ENCODE peak calls at places on chromosome 19, in ten cellular contexts. One of them, this sample, is unnamed.

GRCh38 chr19:45091031-45091918 is 1.7 kb upstream of the PPP1R37 start:
- DNase-seq in HCT116: peak; percentile 99
- DNase-seq in body of pancreas: peak; percentile 99
- DNase-seq in ovary: peak; percentile 99
- DNase-seq in left ventricle myocardium inferior: peak; percentile 98
- DNase-seq in thoracic aorta: peak; percentile 94
- DNase-seq in CD8-positive, alpha-beta T cell: peak; percentile 96
- DNase-seq in CD8-positive, alpha-beta memory T cell: peak; percentile 94
- DNase-seq in GM23248: peak; percentile 99
- DNase-seq in Karpas-422: peak; percentile 100
- DNase-seq in this sample: peak; percentile 89

GRCh38 chr19:28154077-28154476 is 1058.9 kb downstream of the UQCRFS1 start:
- DNase-seq in HCT116: no peak
- DNase-seq in body of pancreas: no peak
- DNase-seq in ovary: no peak
- DNase-seq in left ventricle myocardium inferior: no peak
- DNase-seq in thoracic aorta: no peak
- DNase-seq in CD8-positive, alpha-beta T cell: no peak
- DNase-seq in CD8-positive, alpha-beta memory T cell: no peak
- DNase-seq in GM23248: no peak
- DNase-seq in Karpas-422: no peak
- DNase-seq in this sample: no peak

GRCh38 chr19:16946951-16947940 is 58.4 kb downstream of the F2RL3 start:
- DNase-seq in HCT116: no peak
- DNase-seq in body of pancreas: no peak
- DNase-seq in ovary: no peak
- DNase-seq in left ventricle myocardium inferior: no peak
- DNase-seq in thoracic aorta: no peak
- DNase-seq in CD8-positive, alpha-beta T cell: no peak
- DNase-seq in CD8-positive, alpha-beta memory T cell: no peak
- DNase-seq in GM23248: no peak
- DNase-seq in Karpas-422: no peak
- DNase-seq in this sample: no peak

GRCh38 chr19:55598719-55599467 is 424 bp downstream of the FIZ1 start:
- DNase-seq in HCT116: peak; percentile 98
- DNase-seq in body of pancreas: peak; percentile 92
- DNase-seq in ovary: peak; percentile 96
- DNase-seq in left ventricle myocardium inferior: peak; percentile 90
- DNase-seq in thoracic aorta: peak; percentile 85
- DNase-seq in CD8-positive, alpha-beta T cell: peak; percentile 88
- DNase-seq in CD8-positive, alpha-beta memory T cell: peak; percentile 94
- DNase-seq in GM23248: peak; percentile 95
- DNase-seq in Karpas-422: peak; percentile 99
- DNase-seq in this sample: peak; percentile 94

GRCh38 chr19:662962-663681 is at the start of gene RNF126:
- DNase-seq in HCT116: peak; percentile 81
- DNase-seq in body of pancreas: peak; percentile 95
- DNase-seq in ovary: peak; percentile 97
- DNase-seq in left ventricle myocardium inferior: peak; percentile 96
- DNase-seq in thoracic aorta: peak; percentile 69
- DNase-seq in CD8-positive, alpha-beta T cell: peak; percentile 95
- DNase-seq in CD8-positive, alpha-beta memory T cell: peak; percentile 87
- DNase-seq in GM23248: peak; percentile 97
- DNase-seq in Karpas-422: peak; percentile 97
- DNase-seq in this sample: peak; percentile 87

GRCh38 chr19:2494447-2495129 is 18.7 kb downstream of the GADD45B start:
- DNase-seq in HCT116: no peak
- DNase-seq in body of pancreas: peak; percentile 80
- DNase-seq in ovary: peak; percentile 82
- DNase-seq in left ventricle myocardium inferior: peak; percentile 83
- DNase-seq in thoracic aorta: peak; percentile 68
- DNase-seq in CD8-positive, alpha-beta T cell: peak; percentile 40
- DNase-seq in CD8-positive, alpha-beta memory T cell: peak; percentile 51
- DNase-seq in GM23248: peak; percentile 97
- DNase-seq in Karpas-422: peak; percentile 65
- DNase-seq in this sample: peak; percentile 55

GRCh38 chr19:55600336-55601028 is 394 bp downstream of the ZNF524 start:
- DNase-seq in HCT116: no peak
- DNase-seq in body of pancreas: no peak
- DNase-seq in ovary: peak; percentile 89
- DNase-seq in left ventricle myocardium inferior: peak; percentile 76
- DNase-seq in thoracic aorta: no peak
- DNase-seq in CD8-positive, alpha-beta T cell: peak; percentile 64
- DNase-seq in CD8-positive, alpha-beta memory T cell: no peak
- DNase-seq in GM23248: peak; percentile 65
- DNase-seq in Karpas-422: peak; percentile 96
- DNase-seq in this sample: no peak

GRCh38 chr19:45342911-45343310 is 2.4 kb downstream of the KLC3 start:
- DNase-seq in HCT116: no peak
- DNase-seq in body of pancreas: no peak
- DNase-seq in ovary: no peak
- DNase-seq in left ventricle myocardium inferior: no peak
- DNase-seq in thoracic aorta: no peak
- DNase-seq in CD8-positive, alpha-beta T cell: no peak
- DNase-seq in CD8-positive, alpha-beta memory T cell: no peak
- DNase-seq in GM23248: no peak
- DNase-seq in Karpas-422: no peak
- DNase-seq in this sample: no peak

GRCh38 chr19:53908933-53909415 is at the start of gene CACNG7:
- DNase-seq in HCT116: no peak
- DNase-seq in body of pancreas: no peak
- DNase-seq in ovary: no peak
- DNase-seq in left ventricle myocardium inferior: no peak
- DNase-seq in thoracic aorta: no peak
- DNase-seq in CD8-positive, alpha-beta T cell: no peak
- DNase-seq in CD8-positive, alpha-beta memory T cell: no peak
- DNase-seq in GM23248: no peak
- DNase-seq in Karpas-422: peak; percentile 12
- DNase-seq in this sample: no peak

GRCh38 chr19:35213678-35214632 is 14.6 kb downstream of the FAM187B start:
- DNase-seq in HCT116: peak; percentile 87
- DNase-seq in body of pancreas: peak; percentile 56
- DNase-seq in ovary: no peak
- DNase-seq in left ventricle myocardium inferior: peak; percentile 35
- DNase-seq in thoracic aorta: peak; percentile 31
- DNase-seq in CD8-positive, alpha-beta T cell: peak; percentile 70
- DNase-seq in CD8-positive, alpha-beta memory T cell: peak; percentile 92
- DNase-seq in GM23248: peak; percentile 69
- DNase-seq in Karpas-422: peak; percentile 86
- DNase-seq in this sample: peak; percentile 75

GRCh38 chr19:49686503-49687088 is 2.8 kb upstream of the ADM5 start:
- DNase-seq in HCT116: no peak
- DNase-seq in body of pancreas: no peak
- DNase-seq in ovary: no peak
- DNase-seq in left ventricle myocardium inferior: no peak
- DNase-seq in thoracic aorta: no peak
- DNase-seq in CD8-positive, alpha-beta T cell: no peak
- DNase-seq in CD8-positive, alpha-beta memory T cell: no peak
- DNase-seq in GM23248: no peak
- DNase-seq in Karpas-422: no peak
- DNase-seq in this sample: no peak

DNA sequence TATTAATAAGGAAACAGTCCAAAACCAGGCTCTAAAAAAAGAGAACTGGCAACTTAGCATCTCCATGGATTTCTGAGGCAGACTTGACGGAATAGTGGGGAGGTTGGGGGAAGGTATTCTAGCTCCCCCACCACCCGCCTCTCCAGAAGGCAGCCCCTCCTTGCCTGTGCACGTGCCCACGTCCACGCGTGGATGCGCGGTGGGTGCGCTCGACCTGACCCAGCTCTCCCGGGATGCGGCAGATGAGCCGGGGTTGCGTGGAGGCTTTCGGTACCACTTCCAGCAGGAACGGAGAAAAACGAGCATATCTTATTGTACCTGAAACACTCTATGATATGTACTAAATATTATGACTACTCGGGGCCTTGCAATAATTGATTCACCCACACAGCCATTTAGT is 117.7 kb downstream of the URI1 start:
- DNase-seq in HCT116: no peak
- DNase-seq in body of pancreas: no peak
- DNase-seq in ovary: no peak
- DNase-seq in left ventricle myocardium inferior: no peak
- DNase-seq in thoracic aorta: no peak
- DNase-seq in CD8-positive, alpha-beta T cell: no peak
- DNase-seq in CD8-positive, alpha-beta memory T cell: no peak
- DNase-seq in GM23248: no peak
- DNase-seq in Karpas-422: no peak
- DNase-seq in this sample: no peak
- H3K4me3 ChIP-seq in HCT116: no peak overlapping the region
- H3K4me3 ChIP-seq in body of pancreas: no peak overlapping the region
- H3K4me3 ChIP-seq in ovary: no peak overlapping the region
- H3K4me3 ChIP-seq in left ventricle myocardium inferior: no peak overlapping the region
- H3K4me3 ChIP-seq in thoracic aorta: no peak overlapping the region
- H3K4me3 ChIP-seq in CD8-positive, alpha-beta T cell: no peak overlapping the region
- H3K4me3 ChIP-seq in CD8-positive, alpha-beta memory T cell: no peak overlapping the region
- H3K4me3 ChIP-seq in GM23248: no peak overlapping the region
- H3K4me3 ChIP-seq in Karpas-422: no peak overlapping the region
- H3K4me3 ChIP-seq in this sample: no peak overlapping the region

GRCh38 chr19:41880329-41880708 is 2.7 kb upstream of the ARHGEF1 start:
- DNase-seq in HCT116: no peak
- DNase-seq in body of pancreas: no peak
- DNase-seq in ovary: no peak
- DNase-seq in left ventricle myocardium inferior: no peak
- DNase-seq in thoracic aorta: no peak
- DNase-seq in CD8-positive, alpha-beta T cell: no peak
- DNase-seq in CD8-positive, alpha-beta memory T cell: no peak
- DNase-seq in GM23248: no peak
- DNase-seq in Karpas-422: no peak
- DNase-seq in this sample: no peak

GRCh38 chr19:41877490-41877876 is 404 bp downstream of the CD79A start:
- DNase-seq in HCT116: no peak
- DNase-seq in body of pancreas: no peak
- DNase-seq in ovary: no peak
- DNase-seq in left ventricle myocardium inferior: no peak
- DNase-seq in thoracic aorta: no peak
- DNase-seq in CD8-positive, alpha-beta T cell: no peak
- DNase-seq in CD8-positive, alpha-beta memory T cell: no peak
- DNase-seq in GM23248: no peak
- DNase-seq in Karpas-422: peak; percentile 93
- DNase-seq in this sample: no peak

GRCh38 chr19:41879670-41880328 is 2.7 kb downstream of the CD79A start:
- DNase-seq in HCT116: no peak
- DNase-seq in body of pancreas: no peak
- DNase-seq in ovary: no peak
- DNase-seq in left ventricle myocardium inferior: no peak
- DNase-seq in thoracic aorta: no peak
- DNase-seq in CD8-positive, alpha-beta T cell: no peak
- DNase-seq in CD8-positive, alpha-beta memory T cell: no peak
- DNase-seq in GM23248: no peak
- DNase-seq in Karpas-422: no peak
- DNase-seq in this sample: no peak

GRCh38 chr19:41877916-41878905 is 1.1 kb downstream of the CD79A start:
- DNase-seq in HCT116: no peak
- DNase-seq in body of pancreas: no peak
- DNase-seq in ovary: no peak
- DNase-seq in left ventricle myocardium inferior: no peak
- DNase-seq in thoracic aorta: no peak
- DNase-seq in CD8-positive, alpha-beta T cell: no peak
- DNase-seq in CD8-positive, alpha-beta memory T cell: no peak
- DNase-seq in GM23248: no peak
- DNase-seq in Karpas-422: peak; percentile 69
- DNase-seq in this sample: no peak

GRCh38 chr19:41879080-41879479 is 2.0 kb downstream of the CD79A start:
- DNase-seq in HCT116: no peak
- DNase-seq in body of pancreas: no peak
- DNase-seq in ovary: no peak
- DNase-seq in left ventricle myocardium inferior: no peak
- DNase-seq in thoracic aorta: no peak
- DNase-seq in CD8-positive, alpha-beta T cell: no peak
- DNase-seq in CD8-positive, alpha-beta memory T cell: no peak
- DNase-seq in GM23248: no peak
- DNase-seq in Karpas-422: no peak
- DNase-seq in this sample: no peak
- H3K4me3 ChIP-seq in HCT116: no peak overlapping the region
- H3K4me3 ChIP-seq in body of pancreas: no peak overlapping the region
- H3K4me3 ChIP-seq in ovary: no peak overlapping the region
- H3K4me3 ChIP-seq in left ventricle myocardium inferior: no peak overlapping the region
- H3K4me3 ChIP-seq in thoracic aorta: no peak overlapping the region
- H3K4me3 ChIP-seq in CD8-positive, alpha-beta T cell: no peak overlapping the region
- H3K4me3 ChIP-seq in CD8-positive, alpha-beta memory T cell: no peak overlapping the region
- H3K4me3 ChIP-seq in GM23248: no peak overlapping the region
- H3K4me3 ChIP-seq in Karpas-422: peak overlapping the region; percentile 91
- H3K4me3 ChIP-seq in this sample: no peak overlapping the region

GRCh38 chr19:3949294-3949693 is 16.4 kb downstream of the NMRK2 start:
- DNase-seq in HCT116: no peak
- DNase-seq in body of pancreas: no peak
- DNase-seq in ovary: no peak
- DNase-seq in left ventricle myocardium inferior: no peak
- DNase-seq in thoracic aorta: no peak
- DNase-seq in CD8-positive, alpha-beta T cell: no peak
- DNase-seq in CD8-positive, alpha-beta memory T cell: no peak
- DNase-seq in GM23248: no peak
- DNase-seq in Karpas-422: no peak
- DNase-seq in this sample: no peak

GRCh38 chr19:3949997-3950859 is 17.4 kb downstream of the NMRK2 start:
- DNase-seq in HCT116: no peak
- DNase-seq in body of pancreas: no peak
- DNase-seq in ovary: no peak
- DNase-seq in left ventricle myocardium inferior: no peak
- DNase-seq in thoracic aorta: no peak
- DNase-seq in CD8-positive, alpha-beta T cell: no peak
- DNase-seq in CD8-positive, alpha-beta memory T cell: no peak
- DNase-seq in GM23248: no peak
- DNase-seq in Karpas-422: no peak
- DNase-seq in this sample: no peak

GRCh38 chr19:3954107-3954506 is 16.8 kb downstream of the DAPK3 start:
- DNase-seq in HCT116: no peak
- DNase-seq in body of pancreas: no peak
- DNase-seq in ovary: no peak
- DNase-seq in left ventricle myocardium inferior: peak; percentile 54
- DNase-seq in thoracic aorta: no peak
- DNase-seq in CD8-positive, alpha-beta T cell: no peak
- DNase-seq in CD8-positive, alpha-beta memory T cell: no peak
- DNase-seq in GM23248: no peak
- DNase-seq in Karpas-422: no peak
- DNase-seq in this sample: no peak

GRCh38 chr19:3955688-3956087 is 15.2 kb downstream of the DAPK3 start:
- DNase-seq in HCT116: no peak
- DNase-seq in body of pancreas: no peak
- DNase-seq in ovary: no peak
- DNase-seq in left ventricle myocardium inferior: no peak
- DNase-seq in thoracic aorta: no peak
- DNase-seq in CD8-positive, alpha-beta T cell: no peak
- DNase-seq in CD8-positive, alpha-beta memory T cell: no peak
- DNase-seq in GM23248: no peak
- DNase-seq in Karpas-422: no peak
- DNase-seq in this sample: no peak

GRCh38 chr19:3950871-3951861 is 18.3 kb downstream of the NMRK2 start:
- DNase-seq in HCT116: no peak
- DNase-seq in body of pancreas: no peak
- DNase-seq in ovary: peak; percentile 57
- DNase-seq in left ventricle myocardium inferior: peak; percentile 75
- DNase-seq in thoracic aorta: no peak
- DNase-seq in CD8-positive, alpha-beta T cell: no peak
- DNase-seq in CD8-positive, alpha-beta memory T cell: no peak
- DNase-seq in GM23248: no peak
- DNase-seq in Karpas-422: no peak
- DNase-seq in this sample: no peak
- H3K4me3 ChIP-seq in HCT116: no peak overlapping the region
- H3K4me3 ChIP-seq in body of pancreas: no peak overlapping the region
- H3K4me3 ChIP-seq in ovary: no peak overlapping the region
- H3K4me3 ChIP-seq in left ventricle myocardium inferior: peak overlapping the region; percentile 74
- H3K4me3 ChIP-seq in thoracic aorta: peak overlapping the region; percentile 56
- H3K4me3 ChIP-seq in CD8-positive, alpha-beta T cell: no peak overlapping the region
- H3K4me3 ChIP-seq in CD8-positive, alpha-beta memory T cell: no peak overlapping the region
- H3K4me3 ChIP-seq in GM23248: no peak overlapping the region
- H3K4me3 ChIP-seq in Karpas-422: no peak overlapping the region
- H3K4me3 ChIP-seq in this sample: no peak overlapping the region

GRCh38 chr19:10730932-10731331 is 13.1 kb downstream of the DNM2 start:
- DNase-seq in HCT116: no peak
- DNase-seq in body of pancreas: no peak
- DNase-seq in ovary: no peak
- DNase-seq in left ventricle myocardium inferior: peak; percentile 39
- DNase-seq in thoracic aorta: no peak
- DNase-seq in CD8-positive, alpha-beta T cell: no peak
- DNase-seq in CD8-positive, alpha-beta memory T cell: no peak
- DNase-seq in GM23248: no peak
- DNase-seq in Karpas-422: no peak
- DNase-seq in this sample: no peak
- H3K4me3 ChIP-seq in HCT116: no peak overlapping the region
- H3K4me3 ChIP-seq in body of pancreas: no peak overlapping the region
- H3K4me3 ChIP-seq in ovary: no peak overlapping the region
- H3K4me3 ChIP-seq in left ventricle myocardium inferior: no peak overlapping the region
- H3K4me3 ChIP-seq in thoracic aorta: no peak overlapping the region
- H3K4me3 ChIP-seq in CD8-positive, alpha-beta T cell: no peak overlapping the region
- H3K4me3 ChIP-seq in CD8-positive, alpha-beta memory T cell: peak overlapping the region; percentile 8
- H3K4me3 ChIP-seq in GM23248: no peak overlapping the region
- H3K4me3 ChIP-seq in Karpas-422: no peak overlapping the region
- H3K4me3 ChIP-seq in this sample: no peak overlapping the region